ENCODE peak calls at places on chromosomes 3 and 15, in nine cellular contexts. C is IMR-90, Q is mesenchymal stem cell, Z is K562, D is Karpas-422, M is PC-9, Y is H1, N is osteoblast, I is mammary epithelial cell. T is an unnamed sample.

GRCh38 chr15:35023794-35024193 is 35.7 kb upstream of the ZNF770 start:
- DNase-seq in Z (no peak), D (no peak), Y (no peak), Q (no peak), C (no peak), I (peak; percentile 13), N (no peak), M (no peak), T (no peak)

GRCh38 chr3:169501777-169502320 is 161.7 kb downstream of the MECOM start:
- DNase-seq in C (no peak), M (no peak), Y (no peak), Q (no peak), N (no peak), D (no peak), I (no peak), Z (no peak), T (no peak)

GRCh38 chr15:88644741-88645140 is 5.9 kb downstream of the ISG20 start:
- DNase-seq in I (no peak), Q (no peak), N (peak; percentile 75), Z (no peak), C (no peak), Y (no peak), D (no peak), M (no peak), T (no peak)

GRCh38 chr3:178483704-178484103 is 52.5 kb upstream of the KCNMB2 start:
- DNase-seq in N (no peak), C (no peak), Z (no peak), Y (no peak), Q (no peak), D (no peak), M (no peak), I (no peak), T (no peak)

GRCh38 chr3:124246949-124247348 is 255.0 kb upstream of the ROPN1 start:
- DNase-seq in Z (peak; percentile 13), D (peak; percentile 61), Y (no peak), C (peak; percentile 25), M (no peak), I (no peak), N (no peak), Q (no peak), T (peak; percentile 40)

GRCh38 chr3:102346897-102347296 is 87.9 kb upstream of the ZPLD1 start:
- DNase-seq in C (no peak), Z (no peak), I (peak; percentile 13), Q (no peak), D (no peak), Y (no peak), N (no peak), M (no peak), T (no peak)

GRCh38 chr3:13160619-13161018 is 87.4 kb upstream of the IQSEC1 start:
- DNase-seq in C (no peak), Q (no peak), M (no peak), I (no peak), D (no peak), Y (no peak), N (peak; percentile 36), Z (no peak), T (no peak)

GRCh38 chr3:76514836-76515235 is 525.1 kb upstream of the ROBO2 start:
- DNase-seq in M (no peak), Q (peak; percentile 29), Y (no peak), N (no peak), C (peak; percentile 11), I (no peak), D (no peak), Z (no peak), T (no peak)

GRCh38 chr15:72197460-72198409 is at the start of gene GRAMD2A:
- DNase-seq in Z (no peak), Q (peak; percentile 37), M (peak; percentile 52), I (peak; percentile 80), Y (peak; percentile 50), D (no peak), N (peak; percentile 98), C (no peak), T (peak; percentile 65)

GRCh38 chr3:132605374-132605792 is 8.3 kb downstream of the ACKR4 start:
- DNase-seq in I (no peak), M (no peak), Z (no peak), Y (no peak), D (no peak), C (peak; percentile 23), N (no peak), Q (peak; percentile 24), T (no peak)

GRCh38 chr3:64291345-64291744 is 66.1 kb upstream of the PRICKLE2 start:
- DNase-seq in M (peak; percentile 41), Y (no peak), I (peak; percentile 93), N (peak; percentile 55), C (peak; percentile 93), Z (no peak), D (no peak), Q (peak; percentile 92), T (no peak)

GRCh38 chr3:12705374-12705926 is 41.5 kb upstream of the RAF1 start:
- DNase-seq in M (no peak), Q (no peak), D (no peak), N (no peak), I (no peak), Z (no peak), Y (no peak), C (no peak), T (no peak)

GRCh38 chr15:37880009-37880834 is 54.2 kb upstream of the TMCO5A start:
- DNase-seq in N (no peak), Y (no peak), C (peak; percentile 75), D (peak; percentile 70), Z (peak; percentile 14), M (peak; percentile 22), I (peak; percentile 16), Q (peak; percentile 65), T (peak; percentile 68)

GRCh38 chr3:131217296-131217741 is 164.3 kb upstream of the NUDT16 start:
- DNase-seq in M (peak; percentile 38), I (peak; percentile 50), N (no peak), Q (peak; percentile 12), C (no peak), Z (peak; percentile 7), Y (no peak), D (no peak), T (no peak)

GRCh38 chr3:138923531-138923994 is 23.4 kb downstream of the FOXL2 start:
- DNase-seq in N (peak; percentile 88), I (peak; percentile 78), Q (peak; percentile 83), C (peak; percentile 83), Y (no peak), M (peak; percentile 85), Z (peak; percentile 68), D (peak; percentile 95), T (peak; percentile 88)

GRCh38 chr3:72255736-72256559 is 471.0 kb upstream of the PROK2 start:
- DNase-seq in N (no peak), Y (no peak), C (no peak), M (peak; percentile 34), D (peak; percentile 56), Q (peak; percentile 40), I (peak; percentile 23), Z (no peak), T (no peak)

GRCh38 chr3:66407281-66408218 is 93.3 kb downstream of the LRIG1 start:
- DNase-seq in Q (peak; percentile 48), C (peak; percentile 55), Z (peak; percentile 83), M (peak; percentile 49), N (peak; percentile 96), I (peak; percentile 34), D (peak; percentile 96), Y (peak; percentile 76), T (peak; percentile 67)

GRCh38 chr3:66406186-66406585 is 94.6 kb downstream of the LRIG1 start:
- DNase-seq in Z (no peak), M (no peak), Y (no peak), N (no peak), I (no peak), C (no peak), Q (no peak), D (no peak), T (no peak)

GRCh38 chr3:66408458-66408857 is 92.4 kb downstream of the LRIG1 start:
- DNase-seq in M (no peak), Q (no peak), D (no peak), Y (no peak), N (no peak), Z (no peak), I (no peak), C (no peak), T (no peak)

GRCh38 chr3:66405701-66406091 is 95.1 kb downstream of the LRIG1 start:
- DNase-seq in C (peak; percentile 94), Y (no peak), Q (peak; percentile 46), N (peak; percentile 98), Z (no peak), I (no peak), M (no peak), D (no peak), T (no peak)

GRCh38 chr3:66406841-66407240 is 94.0 kb downstream of the LRIG1 start:
- DNase-seq in M (no peak), C (no peak), N (no peak), Q (no peak), Z (no peak), Y (no peak), I (no peak), D (no peak), T (no peak)
- H3K27ac ChIP-seq in M (no peak overlapping the region), C (no peak overlapping the region), N (no peak overlapping the region), Q (no peak overlapping the region), Z (no peak overlapping the region), Y (no peak overlapping the region), I (no peak overlapping the region), D (peak overlapping the region; percentile 41), T (no peak overlapping the region)

DNA sequence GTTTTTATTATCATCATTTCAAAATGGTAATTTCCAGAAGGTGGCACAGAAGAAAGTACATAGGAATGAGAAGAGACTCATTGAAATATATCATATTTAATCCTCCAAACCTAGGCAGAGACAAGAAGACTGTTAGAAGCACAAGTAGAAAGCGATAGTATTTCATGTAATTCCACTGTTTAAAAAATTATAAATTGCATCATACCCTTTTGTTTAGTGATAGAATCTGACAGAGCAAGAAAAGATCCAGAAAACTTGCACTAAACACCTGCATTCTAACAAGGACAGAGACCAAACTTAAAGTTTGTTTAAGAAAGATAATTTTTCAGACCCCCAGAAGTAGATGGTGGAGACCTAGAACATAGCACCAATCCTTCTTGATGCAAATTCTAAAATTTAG is 56.9 kb upstream of the CD96 start:
- DNase-seq in M (no peak), D (no peak), C (no peak), N (no peak), Z (no peak), I (no peak), Q (no peak), Y (no peak), T (no peak)
- H2AFZ ChIP-seq in M (peak overlapping the region; percentile 55), D (no peak overlapping the region), C (no peak overlapping the region), N (no peak overlapping the region), Z (no peak overlapping the region), I (no peak overlapping the region), Q (no peak overlapping the region), Y (no peak overlapping the region), T (no peak overlapping the region)

DNA sequence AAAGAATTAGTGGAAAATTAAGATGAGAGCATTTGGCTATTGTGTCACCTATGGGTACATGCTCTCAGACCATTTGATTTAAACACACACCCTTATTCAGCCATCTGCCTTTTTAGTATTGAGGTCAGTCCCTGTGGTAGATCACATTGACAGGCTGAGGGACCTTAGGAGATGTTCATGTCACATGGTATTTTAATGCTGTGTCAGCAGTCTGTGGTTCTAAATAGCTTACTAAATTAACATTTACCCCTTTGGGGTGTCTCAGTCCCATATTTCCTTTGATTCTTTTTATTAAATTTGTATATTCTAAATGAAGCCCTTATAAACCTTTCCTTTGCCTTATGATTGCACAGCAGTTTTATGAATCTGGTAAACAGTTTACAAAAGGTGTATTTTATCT is 2.3 kb downstream of the RBM5 start:
- DNase-seq in Y (no peak), Q (no peak), M (no peak), D (no peak), I (no peak), C (no peak), N (no peak), Z (no peak), T (no peak)
- H3K27ac ChIP-seq in Y (no peak overlapping the region), Q (no peak overlapping the region), M (no peak overlapping the region), D (peak overlapping the region; percentile 78), I (no peak overlapping the region), C (no peak overlapping the region), N (no peak overlapping the region), Z (peak overlapping the region; percentile 1), T (no peak overlapping the region)

GRCh38 chr15:78148392-78149067 is 632 bp upstream of the IDH3A start:
- DNase-seq in M (peak; percentile 2), Z (no peak), D (peak; percentile 64), N (no peak), Q (peak; percentile 29), Y (no peak), I (no peak), C (peak; percentile 14), T (peak; percentile 40)
- H2AFZ ChIP-seq in M (peak overlapping the region; percentile 95), Z (peak overlapping the region; percentile 83), D (peak overlapping the region; percentile 70), N (peak overlapping the region; percentile 94), Q (no peak overlapping the region), Y (peak overlapping the region; percentile 43), I (peak overlapping the region; percentile 70), C (no peak overlapping the region), T (peak overlapping the region; percentile 23)

T was measured in neural progenitor cell.